ENCODE peak calls at places on chromosomes 13 and 19, in four cellular contexts. Z, L, E and B are unnamed samples. For H3K4me1, the result is how much of the 10 kb centered on the place peaks cover.

GRCh38 chr13:108383676-108384075 is 114.2 kb downstream of the TNFSF13B start:
- DNase-seq in Z (no peak), L (no peak), E (no peak), B (no peak)

GRCh38 chr19:34145741-34146202 is 26.5 kb upstream of the LSM14A start:
- DNase-seq in Z (no peak), L (peak), E (peak), B (no peak)

GRCh38 chr19:9668544-9668943 is 6.4 kb downstream of the ZNF562 start:
- DNase-seq in Z (no peak), L (no peak), E (no peak), B (no peak)

GRCh38 chr19:51131780-51132680 is 7.3 kb downstream of the SIGLEC9 start:
- DNase-seq in Z (no peak), L (peak), E (peak), B (peak)

GRCh38 chr19:1747285-1748114 is 5.8 kb upstream of the ONECUT3 start:
- DNase-seq in Z (no peak), L (no peak), E (no peak), B (no peak)

GRCh38 chr19:28736528-28736927 is 476.4 kb downstream of the UQCRFS1 start:
- DNase-seq in Z (no peak), L (no peak), E (no peak), B (no peak)

GRCh38 chr19:48558018-48558684 is 6.2 kb downstream of the SULT2B1 start:
- DNase-seq in Z (no peak), L (peak), E (no peak), B (no peak)

GRCh38 chr13:110883539-110883938 is 31.3 kb downstream of the ANKRD10 start:
- DNase-seq in Z (no peak), L (no peak), E (no peak), B (no peak)

GRCh38 chr13:94612050-94612449 is 10.4 kb downstream of the GPR180 start:
- DNase-seq in Z (no peak), L (no peak), E (no peak), B (no peak)

GRCh38 chr13:59447846-59448620 is 715.7 kb downstream of the DIAPH3 start:
- DNase-seq in Z (no peak), L (no peak), E (no peak), B (no peak)

GRCh38 chr13:90526711-90527110 is 820.8 kb upstream of the MIR17HG start:
- DNase-seq in Z (no peak), L (no peak), E (no peak), B (no peak)

GRCh38 chr13:39655569-39656324 is at the start of gene COG6:
- DNase-seq in Z (peak), L (peak), E (peak), B (peak)

GRCh38 chr19:17716309-17716929 is 2.9 kb upstream of the MAP1S start:
- DNase-seq in Z (no peak), L (no peak), E (no peak), B (no peak)

GRCh38 chr13:101649490-101650126 is 197.1 kb downstream of the ITGBL1 start:
- DNase-seq in Z (no peak), L (no peak), E (no peak), B (no peak)

GRCh38 chr13:40660270-40660669 is 6.2 kb downstream of the FOXO1 start:
- DNase-seq in Z (no peak), L (no peak), E (no peak), B (no peak)

GRCh38 chr13:70585109-70585508 is 476.9 kb upstream of the KLHL1 start:
- DNase-seq in Z (no peak), L (no peak), E (no peak), B (no peak)

GRCh38 chr19:3375221-3376088 is 9.1 kb downstream of the NFIC start:
- DNase-seq in Z (peak), L (peak), E (peak), B (peak)

GRCh38 chr19:36215276-36216171 is 618 bp downstream of the ZNF146 start:
- DNase-seq in Z (no peak), L (peak), E (no peak), B (peak)

GRCh38 chr13:49214917-49215376 is 5.2 kb upstream of the MLNR start:
- DNase-seq in Z (no peak), L (peak), E (no peak), B (no peak)

GRCh38 chr13:47330031-47330430 is 433.2 kb upstream of the HTR2A start:
- DNase-seq in Z (no peak), L (no peak), E (no peak), B (no peak)

GRCh38 chr13:31476753-31477152 is 262.6 kb upstream of the RXFP2 start:
- DNase-seq in Z (no peak), L (no peak), E (no peak), B (no peak)

GRCh38 chr19:10235003-10235402 is 3.9 kb upstream of the S1PR2 start:
- DNase-seq in Z (no peak), L (no peak), E (no peak), B (no peak)

GRCh38 chr13:73938375-73939070 is 195.7 kb downstream of the KLF12 start:
- DNase-seq in Z (no peak), L (no peak), E (no peak), B (no peak)

GRCh38 chr13:113378825-113379224 is 14.9 kb upstream of the GRTP1 start:
- DNase-seq in Z (no peak), L (no peak), E (no peak), B (peak)

GRCh38 chr13:80665792-80666333 is 324.9 kb upstream of the SPRY2 start:
- DNase-seq in Z (no peak), L (no peak), E (no peak), B (no peak)

GRCh38 chr19:7395360-7395781 is 46.6 kb downstream of the ARHGEF18 start:
- DNase-seq in Z (no peak), L (no peak), E (no peak), B (no peak)

GRCh38 chr19:14072535-14073231 is at the start of gene MISP3:
- DNase-seq in Z (no peak), L (peak), E (no peak), B (no peak)

GRCh38 chr19:48353682-48354081 is 10.1 kb downstream of the TMEM143 start:
- DNase-seq in Z (no peak), L (no peak), E (no peak), B (no peak)

GRCh38 chr19:38557205-38557799 is 60.5 kb downstream of the MAP4K1 start:
- DNase-seq in Z (no peak), L (peak), E (no peak), B (no peak)

GRCh38 chr13:45367358-45367757 is 26.4 kb upstream of the TPT1 start:
- DNase-seq in Z (no peak), L (peak), E (no peak), B (peak)

GRCh38 chr19:1719519-1719918 is 33.8 kb upstream of the ONECUT3 start:
- DNase-seq in Z (no peak), L (no peak), E (no peak), B (no peak)

GRCh38 chr13:112113355-112113754 is 46.4 kb downstream of the SOX1 start:
- DNase-seq in Z (no peak), L (peak), E (no peak), B (peak)

GRCh38 chr19:30288957-30289735 is 83.0 kb upstream of the ZNF536 start:
- DNase-seq in Z (no peak), L (no peak), E (no peak), B (no peak)

GRCh38 chr13:114044486-114044885 is 70.6 kb upstream of the C13orf46 start:
- DNase-seq in Z (no peak), L (no peak), E (peak), B (no peak)

GRCh38 chr19:57788114-57788692 is 18.7 kb downstream of the ZNF586 start:
- DNase-seq in Z (no peak), L (no peak), E (no peak), B (no peak)

GRCh38 chr13:112619730-112620639 is 32.0 kb upstream of the TUBGCP3 start:
- DNase-seq in Z (no peak), L (no peak), E (no peak), B (no peak)

GRCh38 chr19:872266-872951 is 12.9 kb downstream of the CFD start:
- DNase-seq in Z (no peak), L (peak), E (peak), B (no peak)

GRCh38 chr13:110942248-110942981 is 27.5 kb upstream of the ANKRD10 start:
- DNase-seq in Z (no peak), L (no peak), E (no peak), B (no peak)

GRCh38 chr19:18768046-18768771 is 22.9 kb downstream of the COMP start:
- DNase-seq in Z (no peak), L (no peak), E (no peak), B (no peak)
- H3K4me1 ChIP-seq in Z (under half), L (under half), E (under half), B (under half)

DNA sequence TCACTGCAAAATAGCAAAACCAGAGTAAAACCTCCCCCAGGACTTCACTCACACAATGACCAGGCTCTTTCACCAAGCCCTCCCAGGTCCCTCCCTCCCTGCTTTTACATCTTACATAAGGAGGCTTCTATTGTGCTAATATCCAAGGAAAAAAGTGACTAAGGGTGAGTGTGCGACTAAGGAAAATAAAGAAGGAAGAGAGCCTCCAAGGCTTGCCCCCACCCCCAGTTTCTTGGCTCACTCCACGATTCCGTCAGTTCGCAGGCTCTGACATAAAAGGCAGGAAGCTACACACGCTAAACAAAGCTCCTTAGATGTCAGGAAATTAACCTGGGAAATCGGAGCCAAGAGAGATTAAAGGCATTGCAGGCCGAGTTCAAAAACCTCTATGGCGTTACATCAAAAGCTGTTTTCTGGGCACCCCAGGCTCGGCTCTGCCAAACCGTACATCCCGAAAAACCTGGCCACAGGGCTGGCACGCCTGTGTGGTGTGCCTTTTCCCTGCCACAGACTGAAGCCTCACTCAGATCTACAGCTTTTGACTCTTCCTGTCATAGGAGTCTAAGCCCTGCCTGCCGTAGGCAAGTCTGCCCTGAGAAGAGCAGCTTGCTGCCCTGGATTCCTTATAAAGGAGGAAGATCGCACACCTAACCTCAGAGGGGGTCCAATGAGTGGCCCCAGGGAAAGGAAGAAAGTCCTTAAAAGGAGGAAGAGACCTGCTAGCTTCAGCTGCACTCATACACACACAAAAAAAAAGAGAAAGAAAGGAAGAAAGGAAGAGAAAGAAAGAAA is 67.0 kb upstream of the SERP2 start:
- DNase-seq in Z (peak), L (peak), E (peak), B (no peak)
- TF ChIP-seq EP300 in Z (peak), L (peak), E (no peak), B (peak)

GRCh38 chr13:97191143-97191542 is 31.0 kb upstream of the MBNL2 start:
- DNase-seq in Z (no peak), L (no peak), E (no peak), B (no peak)
- H3K4me1 ChIP-seq in Z (under half), L (under half), E (under half), B (under half)

GRCh38 chr19:5828661-5829566 is 10.6 kb downstream of the FUT6 start:
- DNase-seq in Z (no peak), L (peak), E (no peak), B (no peak)
- TF ChIP-seq EP300 in Z (no peak), L (no peak), E (no peak), B (no peak)

GRCh38 chr13:37386276-37386675 is 212.3 kb downstream of the POSTN start:
- DNase-seq in Z (no peak), L (no peak), E (no peak), B (no peak)
- H3K4me1 ChIP-seq in Z (under half), L (under half), E (under half), B (under half)

DNA sequence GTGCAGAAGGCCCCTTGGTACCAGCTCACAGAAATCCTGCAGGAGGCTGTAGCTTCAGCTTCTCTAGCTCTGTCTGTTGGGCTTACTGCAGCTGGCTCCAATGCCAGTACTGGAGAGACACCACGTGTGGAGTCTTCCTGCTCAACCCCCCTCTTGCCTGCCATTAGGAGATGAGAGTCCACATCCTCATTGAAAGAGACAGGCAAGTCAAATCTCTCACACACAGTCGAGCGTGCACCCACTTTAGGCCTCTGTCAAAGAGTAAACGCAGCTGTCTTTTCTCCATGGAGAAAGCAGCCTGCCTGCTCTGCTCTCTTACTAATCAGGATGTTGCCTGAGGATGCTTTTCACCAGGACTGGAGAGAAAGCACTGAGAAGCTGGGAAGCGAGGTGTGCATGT is 523.0 kb upstream of the NBEA start:
- DNase-seq in Z (no peak), L (no peak), E (no peak), B (no peak)
- TF ChIP-seq EP300 in Z (no peak), L (no peak), E (no peak), B (no peak)